ENCODE peak calls at places on chromosomes 3 and 15, in seven cellular contexts. One of them, this sample, is unnamed.

GRCh38 chr3:159804726-159805410 is 183.8 kb upstream of the IL12A start:
- DNase-seq in HL-60: peak
- DNase-seq in Peyer's patch: peak
- DNase-seq in tibial artery: peak
- DNase-seq in PC-9: peak
- DNase-seq in dorsolateral prefrontal cortex: peak
- DNase-seq in mammary epithelial cell: peak
- DNase-seq in this sample: peak

GRCh38 chr3:190175490-190175889 is 54.8 kb upstream of the P3H2 start:
- DNase-seq in PC-9: no peak
- DNase-seq in mammary epithelial cell: peak
- DNase-seq in tibial artery: no peak
- DNase-seq in dorsolateral prefrontal cortex: no peak
- DNase-seq in Peyer's patch: no peak
- DNase-seq in HL-60: no peak
- DNase-seq in this sample: no peak

GRCh38 chr15:95440712-95441111 is 889.8 kb upstream of the NR2F2 start:
- DNase-seq in tibial artery: no peak
- DNase-seq in dorsolateral prefrontal cortex: no peak
- DNase-seq in Peyer's patch: no peak
- DNase-seq in HL-60: no peak
- DNase-seq in mammary epithelial cell: no peak
- DNase-seq in PC-9: no peak
- DNase-seq in this sample: no peak

GRCh38 chr3:123713211-123713610 is 128.4 kb upstream of the HACD2 start:
- DNase-seq in HL-60: no peak
- DNase-seq in PC-9: no peak
- DNase-seq in dorsolateral prefrontal cortex: no peak
- DNase-seq in mammary epithelial cell: no peak
- DNase-seq in tibial artery: peak
- DNase-seq in Peyer's patch: no peak
- DNase-seq in this sample: no peak

GRCh38 chr3:71785594-71786472 is 885 bp upstream of the PROK2 start:
- DNase-seq in HL-60: no peak
- DNase-seq in mammary epithelial cell: no peak
- DNase-seq in tibial artery: no peak
- DNase-seq in PC-9: no peak
- DNase-seq in Peyer's patch: no peak
- DNase-seq in dorsolateral prefrontal cortex: no peak
- DNase-seq in this sample: no peak

GRCh38 chr15:67074886-67075229 is 9.5 kb downstream of the SMAD3 start:
- DNase-seq in dorsolateral prefrontal cortex: no peak
- DNase-seq in mammary epithelial cell: no peak
- DNase-seq in PC-9: no peak
- DNase-seq in Peyer's patch: no peak
- DNase-seq in tibial artery: no peak
- DNase-seq in HL-60: no peak
- DNase-seq in this sample: no peak

GRCh38 chr15:74251187-74251811 is 15.2 kb downstream of the CCDC33 start:
- DNase-seq in mammary epithelial cell: no peak
- DNase-seq in Peyer's patch: no peak
- DNase-seq in PC-9: no peak
- DNase-seq in dorsolateral prefrontal cortex: peak
- DNase-seq in tibial artery: peak
- DNase-seq in HL-60: no peak
- DNase-seq in this sample: no peak

GRCh38 chr15:22961661-22962221 is 18.4 kb downstream of the CYFIP1 start:
- DNase-seq in dorsolateral prefrontal cortex: no peak
- DNase-seq in Peyer's patch: peak
- DNase-seq in tibial artery: peak
- DNase-seq in PC-9: no peak
- DNase-seq in mammary epithelial cell: no peak
- DNase-seq in HL-60: no peak
- DNase-seq in this sample: no peak

GRCh38 chr15:72227192-72227586 is 3.8 kb downstream of the PKM start:
- DNase-seq in PC-9: peak
- DNase-seq in dorsolateral prefrontal cortex: no peak
- DNase-seq in Peyer's patch: peak
- DNase-seq in HL-60: peak
- DNase-seq in mammary epithelial cell: peak
- DNase-seq in tibial artery: peak
- DNase-seq in this sample: no peak

GRCh38 chr3:42369304-42369703 is 41.1 kb downstream of the LYZL4 start:
- DNase-seq in HL-60: peak
- DNase-seq in Peyer's patch: peak
- DNase-seq in tibial artery: no peak
- DNase-seq in dorsolateral prefrontal cortex: peak
- DNase-seq in mammary epithelial cell: no peak
- DNase-seq in PC-9: no peak
- DNase-seq in this sample: no peak

GRCh38 chr3:31077021-31077601 is 182.7 kb upstream of the GADL1 start:
- DNase-seq in tibial artery: no peak
- DNase-seq in Peyer's patch: no peak
- DNase-seq in HL-60: no peak
- DNase-seq in mammary epithelial cell: peak
- DNase-seq in dorsolateral prefrontal cortex: no peak
- DNase-seq in PC-9: peak
- DNase-seq in this sample: no peak

GRCh38 chr3:189457201-189457607 is 174.0 kb upstream of the TP63 start:
- DNase-seq in HL-60: no peak
- DNase-seq in PC-9: no peak
- DNase-seq in Peyer's patch: no peak
- DNase-seq in mammary epithelial cell: peak
- DNase-seq in tibial artery: no peak
- DNase-seq in dorsolateral prefrontal cortex: no peak
- DNase-seq in this sample: no peak

GRCh38 chr15:44038801-44039200 is 156.3 kb downstream of the FRMD5 start:
- DNase-seq in tibial artery: no peak
- DNase-seq in HL-60: no peak
- DNase-seq in PC-9: no peak
- DNase-seq in Peyer's patch: no peak
- DNase-seq in dorsolateral prefrontal cortex: no peak
- DNase-seq in mammary epithelial cell: no peak
- DNase-seq in this sample: no peak

GRCh38 chr3:25897019-25897418 is 107.1 kb downstream of the OXSM start:
- DNase-seq in HL-60: no peak
- DNase-seq in dorsolateral prefrontal cortex: no peak
- DNase-seq in mammary epithelial cell: no peak
- DNase-seq in PC-9: no peak
- DNase-seq in Peyer's patch: no peak
- DNase-seq in tibial artery: no peak
- DNase-seq in this sample: peak

GRCh38 chr3:143269741-143270140 is 150.2 kb downstream of the CHST2 start:
- DNase-seq in HL-60: no peak
- DNase-seq in tibial artery: no peak
- DNase-seq in mammary epithelial cell: no peak
- DNase-seq in PC-9: no peak
- DNase-seq in dorsolateral prefrontal cortex: no peak
- DNase-seq in Peyer's patch: no peak
- DNase-seq in this sample: no peak

GRCh38 chr3:81490541-81491288 is 270.7 kb downstream of the GBE1 start:
- DNase-seq in PC-9: peak
- DNase-seq in Peyer's patch: peak
- DNase-seq in HL-60: peak
- DNase-seq in mammary epithelial cell: peak
- DNase-seq in dorsolateral prefrontal cortex: peak
- DNase-seq in tibial artery: peak
- DNase-seq in this sample: peak

GRCh38 chr3:175270199-175270837 is 411.2 kb downstream of the NAALADL2 start:
- DNase-seq in tibial artery: no peak
- DNase-seq in PC-9: no peak
- DNase-seq in dorsolateral prefrontal cortex: no peak
- DNase-seq in mammary epithelial cell: peak
- DNase-seq in Peyer's patch: no peak
- DNase-seq in HL-60: no peak
- DNase-seq in this sample: no peak

GRCh38 chr15:100559330-100559729 is 30.6 kb upstream of the CERS3 start:
- DNase-seq in PC-9: peak
- DNase-seq in tibial artery: no peak
- DNase-seq in dorsolateral prefrontal cortex: no peak
- DNase-seq in HL-60: peak
- DNase-seq in Peyer's patch: peak
- DNase-seq in mammary epithelial cell: peak
- DNase-seq in this sample: no peak

GRCh38 chr15:66369773-66370651 is 13.5 kb upstream of the TIPIN start:
- DNase-seq in PC-9: peak
- DNase-seq in tibial artery: no peak
- DNase-seq in HL-60: peak
- DNase-seq in mammary epithelial cell: no peak
- DNase-seq in dorsolateral prefrontal cortex: no peak
- DNase-seq in Peyer's patch: no peak
- DNase-seq in this sample: no peak

GRCh38 chr15:60804986-60805949 is 326.3 kb upstream of the ICE2 start:
- DNase-seq in mammary epithelial cell: peak
- DNase-seq in dorsolateral prefrontal cortex: no peak
- DNase-seq in Peyer's patch: no peak
- DNase-seq in PC-9: no peak
- DNase-seq in tibial artery: no peak
- DNase-seq in HL-60: no peak
- DNase-seq in this sample: no peak

GRCh38 chr3:43894176-43895049 is 203.7 kb downstream of the ABHD5 start:
- DNase-seq in Peyer's patch: peak
- DNase-seq in PC-9: no peak
- DNase-seq in dorsolateral prefrontal cortex: no peak
- DNase-seq in tibial artery: peak
- DNase-seq in mammary epithelial cell: peak
- DNase-seq in HL-60: peak
- DNase-seq in this sample: peak

GRCh38 chr3:8658326-8659212 is 14.0 kb upstream of the SSUH2 start:
- DNase-seq in dorsolateral prefrontal cortex: no peak
- DNase-seq in mammary epithelial cell: no peak
- DNase-seq in Peyer's patch: peak
- DNase-seq in tibial artery: peak
- DNase-seq in PC-9: peak
- DNase-seq in HL-60: no peak
- DNase-seq in this sample: peak

GRCh38 chr15:40439461-40440299 is 1.1 kb upstream of the BAHD1 start:
- DNase-seq in tibial artery: peak
- DNase-seq in HL-60: peak
- DNase-seq in mammary epithelial cell: peak
- DNase-seq in PC-9: peak
- DNase-seq in dorsolateral prefrontal cortex: no peak
- DNase-seq in Peyer's patch: peak
- DNase-seq in this sample: no peak

GRCh38 chr3:84125760-84126159 is 833.0 kb upstream of the CADM2 start:
- DNase-seq in PC-9: no peak
- DNase-seq in dorsolateral prefrontal cortex: no peak
- DNase-seq in mammary epithelial cell: no peak
- DNase-seq in tibial artery: no peak
- DNase-seq in HL-60: no peak
- DNase-seq in Peyer's patch: no peak
- DNase-seq in this sample: no peak

GRCh38 chr3:140529096-140529495 is 148.8 kb upstream of the TRIM42 start:
- DNase-seq in PC-9: peak
- DNase-seq in tibial artery: no peak
- DNase-seq in Peyer's patch: no peak
- DNase-seq in dorsolateral prefrontal cortex: no peak
- DNase-seq in mammary epithelial cell: peak
- DNase-seq in HL-60: no peak
- DNase-seq in this sample: no peak

GRCh38 chr15:78914027-78914764 is 30.6 kb downstream of the CTSH start:
- DNase-seq in HL-60: no peak
- DNase-seq in dorsolateral prefrontal cortex: peak
- DNase-seq in mammary epithelial cell: peak
- DNase-seq in Peyer's patch: peak
- DNase-seq in tibial artery: peak
- DNase-seq in PC-9: no peak
- DNase-seq in this sample: no peak

GRCh38 chr15:67556964-67557570 is 14.6 kb downstream of the MAP2K5 start:
- DNase-seq in HL-60: no peak
- DNase-seq in dorsolateral prefrontal cortex: no peak
- DNase-seq in mammary epithelial cell: no peak
- DNase-seq in Peyer's patch: no peak
- DNase-seq in PC-9: no peak
- DNase-seq in tibial artery: no peak
- DNase-seq in this sample: no peak

GRCh38 chr15:42068601-42069000 is 25.8 kb downstream of the PLA2G4D start:
- DNase-seq in PC-9: no peak
- DNase-seq in Peyer's patch: no peak
- DNase-seq in dorsolateral prefrontal cortex: peak
- DNase-seq in HL-60: no peak
- DNase-seq in tibial artery: peak
- DNase-seq in mammary epithelial cell: no peak
- DNase-seq in this sample: no peak

GRCh38 chr3:99579246-99579645 is 59.1 kb upstream of the COL8A1 start:
- DNase-seq in dorsolateral prefrontal cortex: no peak
- DNase-seq in mammary epithelial cell: peak
- DNase-seq in HL-60: no peak
- DNase-seq in Peyer's patch: no peak
- DNase-seq in tibial artery: no peak
- DNase-seq in PC-9: no peak
- DNase-seq in this sample: no peak

GRCh38 chr3:171309906-171310359 is 150.3 kb downstream of the TNIK start:
- DNase-seq in dorsolateral prefrontal cortex: no peak
- DNase-seq in mammary epithelial cell: peak
- DNase-seq in tibial artery: no peak
- DNase-seq in Peyer's patch: no peak
- DNase-seq in PC-9: peak
- DNase-seq in HL-60: no peak
- DNase-seq in this sample: no peak

GRCh38 chr3:75192065-75192658 is 472.0 kb upstream of the FRG2C start:
- DNase-seq in mammary epithelial cell: peak
- DNase-seq in Peyer's patch: peak
- DNase-seq in dorsolateral prefrontal cortex: peak
- DNase-seq in PC-9: no peak
- DNase-seq in HL-60: peak
- DNase-seq in tibial artery: no peak
- DNase-seq in this sample: no peak
- TF ChIP-seq CTCF in mammary epithelial cell: peak
- TF ChIP-seq CTCF in Peyer's patch: peak
- TF ChIP-seq CTCF in dorsolateral prefrontal cortex: peak
- TF ChIP-seq CTCF in PC-9: peak
- TF ChIP-seq CTCF in HL-60: peak
- TF ChIP-seq CTCF in tibial artery: peak
- TF ChIP-seq CTCF in this sample: peak

GRCh38 chr15:99017322-99017701 is 9.7 kb upstream of the PGPEP1L start:
- DNase-seq in HL-60: no peak
- DNase-seq in dorsolateral prefrontal cortex: no peak
- DNase-seq in tibial artery: no peak
- DNase-seq in PC-9: no peak
- DNase-seq in Peyer's patch: no peak
- DNase-seq in mammary epithelial cell: no peak
- DNase-seq in this sample: no peak
- H3K4me3 ChIP-seq in HL-60: no peak
- H3K4me3 ChIP-seq in dorsolateral prefrontal cortex: no peak
- H3K4me3 ChIP-seq in tibial artery: no peak
- H3K4me3 ChIP-seq in PC-9: no peak
- H3K4me3 ChIP-seq in Peyer's patch: no peak
- H3K4me3 ChIP-seq in mammary epithelial cell: no peak
- H3K4me3 ChIP-seq in this sample: no peak

GRCh38 chr3:192516850-192517249 is 210.5 kb downstream of the FGF12 start:
- DNase-seq in HL-60: no peak
- DNase-seq in tibial artery: no peak
- DNase-seq in mammary epithelial cell: no peak
- DNase-seq in Peyer's patch: no peak
- DNase-seq in PC-9: no peak
- DNase-seq in dorsolateral prefrontal cortex: no peak
- DNase-seq in this sample: no peak
- TF ChIP-seq CTCF in HL-60: no peak
- TF ChIP-seq CTCF in tibial artery: no peak
- TF ChIP-seq CTCF in mammary epithelial cell: no peak
- TF ChIP-seq CTCF in Peyer's patch: no peak
- TF ChIP-seq CTCF in PC-9: no peak
- TF ChIP-seq CTCF in dorsolateral prefrontal cortex: no peak
- TF ChIP-seq CTCF in this sample: no peak

GRCh38 chr3:137052298-137052697 is 94.5 kb downstream of the IL20RB start:
- DNase-seq in dorsolateral prefrontal cortex: no peak
- DNase-seq in tibial artery: no peak
- DNase-seq in HL-60: no peak
- DNase-seq in PC-9: no peak
- DNase-seq in mammary epithelial cell: no peak
- DNase-seq in Peyer's patch: no peak
- DNase-seq in this sample: no peak
- H3K4me3 ChIP-seq in dorsolateral prefrontal cortex: no peak
- H3K4me3 ChIP-seq in tibial artery: no peak
- H3K4me3 ChIP-seq in HL-60: no peak
- H3K4me3 ChIP-seq in PC-9: no peak
- H3K4me3 ChIP-seq in mammary epithelial cell: no peak
- H3K4me3 ChIP-seq in Peyer's patch: no peak
- H3K4me3 ChIP-seq in this sample: no peak